ENCODE peak calls at places on chromosome X, in seven cellular contexts. B is thoracic aorta, U is stomach, F is HL-60, T is OCI-LY7, Q is A549, I is colonic mucosa. W is an unnamed sample.

GRCh38 chrX:95056901-95057300 is 1382.9 kb downstream of the FAM133A start:
- DNase-seq in T (no peak), Q (no peak), I (no peak), U (no peak), F (no peak), B (no peak), W (no peak)

GRCh38 chrX:10142041-10142589 is 14.7 kb upstream of the CLCN4 start:
- DNase-seq in I (no peak), F (no peak), U (no peak), T (no peak), B (no peak), Q (no peak), W (no peak)

GRCh38 chrX:41429592-41429991 is 17.6 kb upstream of the NYX start:
- DNase-seq in T (no peak), Q (no peak), B (no peak), U (no peak), I (no peak), F (no peak), W (no peak)

GRCh38 chrX:24874604-24875247 is 141.0 kb downstream of the ARX start:
- DNase-seq in Q (no peak), F (no peak), B (no peak), U (no peak), T (no peak), I (no peak), W (no peak)

GRCh38 chrX:103063191-103063845 is 653 bp downstream of the BEX1 start:
- DNase-seq in B (no peak), F (peak; percentile 14), T (no peak), Q (no peak), U (no peak), I (no peak), W (no peak)

GRCh38 chrX:14802943-14803710 is 69.7 kb downstream of the FANCB start:
- DNase-seq in I (no peak), U (no peak), B (no peak), F (no peak), Q (no peak), T (no peak), W (no peak)

GRCh38 chrX:16836371-16836770 is 33.8 kb downstream of the RBBP7 start:
- DNase-seq in U (peak; percentile 49), I (peak; percentile 29), F (no peak), Q (peak; percentile 57), B (no peak), T (peak; percentile 13), W (peak; percentile 56)

GRCh38 chrX:45769919-45770582 is 569.4 kb upstream of the DIPK2B start:
- DNase-seq in U (peak; percentile 56), F (peak; percentile 75), Q (peak; percentile 74), B (peak; percentile 26), T (no peak), I (peak; percentile 77), W (peak; percentile 72)

GRCh38 chrX:70452143-70452733 is 7.6 kb downstream of the DLG3 start:
- DNase-seq in Q (peak; percentile 58), F (no peak), B (no peak), T (peak; percentile 35), U (peak; percentile 64), I (peak; percentile 69), W (peak; percentile 54)

GRCh38 chrX:38699116-38699515 is 102.1 kb upstream of the MID1IP1 start:
- DNase-seq in U (no peak), T (no peak), I (no peak), B (no peak), F (no peak), Q (no peak), W (no peak)

GRCh38 chrX:526295-527224 is 104.0 kb upstream of the SHOX start:
- DNase-seq in F (no peak), I (no peak), B (no peak), T (no peak), U (no peak), Q (peak; percentile 33), W (no peak)

GRCh38 chrX:119502727-119503483 is 34.7 kb downstream of the SLC25A5 start:
- DNase-seq in U (peak; percentile 71), I (peak; percentile 83), B (no peak), Q (peak; percentile 78), T (no peak), F (no peak), W (peak; percentile 9)

GRCh38 chrX:69060631-69061408 is 104.4 kb downstream of the PJA1 start:
- DNase-seq in U (peak; percentile 54), Q (no peak), B (no peak), T (no peak), F (no peak), I (peak; percentile 64), W (no peak)

GRCh38 chrX:45824471-45824870 is 623.8 kb upstream of the DIPK2B start:
- DNase-seq in I (no peak), T (no peak), Q (peak; percentile 73), U (no peak), B (peak; percentile 53), F (peak; percentile 11), W (peak; percentile 9)

GRCh38 chrX:146241902-146242301 is 424.3 kb downstream of the SLITRK2 start:
- DNase-seq in Q (no peak), T (no peak), U (no peak), B (no peak), F (no peak), I (no peak), W (no peak)

DNA sequence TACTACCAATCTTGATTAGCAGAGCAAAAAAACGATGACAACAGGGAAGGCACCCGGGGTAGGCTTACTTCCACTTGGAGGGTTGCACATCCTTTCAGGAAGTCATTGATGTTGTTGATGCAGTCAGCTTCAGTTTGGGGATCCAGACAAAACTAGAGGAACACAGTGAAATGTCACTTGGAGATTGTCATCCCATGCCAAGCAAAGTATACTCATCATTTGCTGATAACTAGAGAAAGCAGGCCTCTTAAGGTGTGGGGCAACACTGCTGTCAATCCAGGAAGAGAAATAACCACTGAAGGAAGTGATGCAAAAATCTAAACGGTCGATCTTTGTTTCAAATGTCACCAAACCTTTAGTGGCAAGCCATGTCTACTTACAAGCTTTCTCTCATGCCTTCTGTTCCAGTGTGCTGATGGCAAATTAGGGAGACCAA is 1.4 kb downstream of the ARHGEF6 start:
- DNase-seq in I (no peak), F (peak; percentile 86), T (peak; percentile 59), U (no peak), B (no peak), Q (no peak), W (peak; percentile 57)
- H3K4me3 ChIP-seq in I (no peak overlapping the region), F (peak overlapping the region; percentile 44), T (peak overlapping the region; percentile 80), U (no peak overlapping the region), B (peak overlapping the region; percentile 64), Q (no peak overlapping the region), W (peak overlapping the region; percentile 71)

GRCh38 chrX:8849462-8849861 is 48.3 kb upstream of the FAM9A start:
- DNase-seq in F (no peak), B (no peak), I (no peak), Q (no peak), U (no peak), T (no peak), W (no peak)

GRCh38 chrX:8848921-8849320 is 47.7 kb upstream of the FAM9A start:
- DNase-seq in Q (no peak), U (no peak), T (no peak), B (no peak), F (no peak), I (no peak), W (no peak)

GRCh38 chrX:8846271-8846670 is 45.1 kb upstream of the FAM9A start:
- DNase-seq in B (no peak), F (no peak), I (no peak), T (no peak), U (no peak), Q (no peak), W (no peak)

GRCh38 chrX:8851487-8851886 is 50.3 kb upstream of the FAM9A start:
- DNase-seq in F (no peak), I (no peak), Q (no peak), T (no peak), B (no peak), U (no peak), W (no peak)

DNA sequence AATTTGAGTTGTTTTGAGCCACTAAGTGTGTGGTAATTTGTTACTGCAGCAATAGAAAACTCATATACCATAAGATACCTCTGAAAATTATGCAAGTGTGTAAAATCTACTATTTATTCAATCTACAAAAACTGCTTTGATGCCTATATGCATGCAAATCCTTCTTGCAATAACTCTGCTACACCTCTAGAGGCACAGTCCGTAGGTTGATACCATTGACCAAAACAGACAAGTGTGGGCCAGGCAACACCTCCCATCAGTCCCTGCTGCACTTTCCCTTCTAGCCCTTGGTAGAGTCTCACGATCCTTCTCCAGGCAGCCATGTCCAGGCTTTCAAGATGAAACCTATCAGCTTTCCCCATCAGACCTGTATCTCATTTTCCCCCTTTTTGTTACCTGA is 48.8 kb upstream of the FAM9A start:
- DNase-seq in I (no peak), B (no peak), T (no peak), F (no peak), Q (no peak), U (no peak), W (peak; percentile 1)
- TF ChIP-seq CTCF in I (no peak), B (no peak), T (peak; percentile 29), F (no peak), Q (no peak), U (no peak), W (no peak)

DNA sequence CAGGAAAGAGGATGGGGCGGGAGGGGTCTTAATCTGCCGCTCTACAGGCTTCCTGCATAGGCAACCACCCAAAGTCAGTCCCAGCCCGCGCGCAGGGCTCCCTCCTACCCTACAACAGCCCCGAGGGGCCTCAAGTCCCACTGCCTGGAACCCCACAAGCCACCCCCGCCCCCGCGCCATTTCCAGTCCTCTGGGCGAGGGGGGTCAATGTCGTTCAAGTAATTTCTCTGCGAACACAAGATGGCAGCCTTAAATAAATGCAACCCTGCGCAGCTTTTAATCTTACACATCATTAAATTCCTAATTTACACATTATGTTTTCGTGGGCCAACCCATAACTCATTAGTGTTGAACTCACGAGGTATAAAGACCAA is 92.9 kb downstream of the BCOR start:
- DNase-seq in T (no peak), U (no peak), Q (no peak), F (no peak), I (no peak), B (no peak), W (no peak)
- H3K4me3 ChIP-seq in T (no peak overlapping the region), U (no peak overlapping the region), Q (no peak overlapping the region), F (no peak overlapping the region), I (no peak overlapping the region), B (peak overlapping the region; percentile 53), W (no peak overlapping the region)

GRCh38 chrX:30190426-30190825 is 24.9 kb upstream of the MAGEB2 start:
- DNase-seq in Q (no peak), B (no peak), T (no peak), F (no peak), I (no peak), U (no peak), W (no peak)

DNA sequence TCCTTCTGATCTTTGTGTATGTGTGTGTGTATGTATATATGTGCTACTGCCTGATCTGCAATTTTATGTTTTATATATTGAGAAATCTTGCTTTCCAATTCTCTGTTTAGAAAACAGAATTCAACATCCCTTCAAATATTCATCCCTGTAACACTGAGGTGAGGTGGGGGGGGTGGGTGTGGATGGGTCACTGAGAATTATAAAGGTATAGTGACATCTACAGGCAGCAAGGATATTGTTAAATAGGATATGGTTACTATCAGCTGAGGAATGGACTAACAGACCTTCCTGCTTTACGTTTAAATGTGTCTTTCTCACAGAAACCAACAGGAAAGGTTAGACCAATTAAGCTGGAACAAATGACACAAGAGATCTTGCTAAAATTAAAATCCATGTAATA is 19.0 kb upstream of the MAGEB2 start:
- DNase-seq in F (no peak), U (no peak), B (no peak), T (peak; percentile 0), Q (peak; percentile 35), I (no peak), W (peak; percentile 11)
- TF ChIP-seq CTCF in F (no peak), U (no peak), B (no peak), T (peak; percentile 50), Q (peak; percentile 31), I (no peak), W (no peak)

W was measured in GM12865.